ENCODE peak calls at places on chromosomes 13 and 19, in ten cellular contexts. One of them, this sample, is unnamed.

GRCh38 chr13:19586904-19587634 is 25.7 kb upstream of the TPTE2 start:
- DNase-seq in SK-N-SH: peak
- DNase-seq in Panc1: no peak
- DNase-seq in stomach: peak
- DNase-seq in transverse colon: peak
- DNase-seq in endothelial cell of umbilical vein: no peak
- DNase-seq in GM23338: peak
- DNase-seq in esophagus muscularis mucosa: peak
- DNase-seq in HCT116: no peak
- DNase-seq in suprapubic skin: no peak
- DNase-seq in this sample: no peak

GRCh38 chr19:55080121-55080914 is 4.6 kb downstream of the EPS8L1 start:
- DNase-seq in SK-N-SH: peak
- DNase-seq in Panc1: no peak
- DNase-seq in stomach: peak
- DNase-seq in transverse colon: peak
- DNase-seq in endothelial cell of umbilical vein: peak
- DNase-seq in GM23338: peak
- DNase-seq in esophagus muscularis mucosa: no peak
- DNase-seq in HCT116: peak
- DNase-seq in suprapubic skin: no peak
- DNase-seq in this sample: peak

GRCh38 chr19:47445937-47446402 is 25.7 kb downstream of the SLC8A2 start:
- DNase-seq in SK-N-SH: peak
- DNase-seq in Panc1: no peak
- DNase-seq in stomach: peak
- DNase-seq in transverse colon: peak
- DNase-seq in endothelial cell of umbilical vein: no peak
- DNase-seq in GM23338: peak
- DNase-seq in esophagus muscularis mucosa: no peak
- DNase-seq in HCT116: no peak
- DNase-seq in suprapubic skin: no peak
- DNase-seq in this sample: no peak

GRCh38 chr13:44969858-44970484 is 19.3 kb downstream of the NUFIP1 start:
- DNase-seq in SK-N-SH: peak
- DNase-seq in Panc1: no peak
- DNase-seq in stomach: no peak
- DNase-seq in transverse colon: no peak
- DNase-seq in endothelial cell of umbilical vein: peak
- DNase-seq in GM23338: peak
- DNase-seq in esophagus muscularis mucosa: no peak
- DNase-seq in HCT116: peak
- DNase-seq in suprapubic skin: no peak
- DNase-seq in this sample: no peak

GRCh38 chr19:4086336-4086953 is 19.7 kb upstream of the ZBTB7A start:
- DNase-seq in SK-N-SH: no peak
- DNase-seq in Panc1: no peak
- DNase-seq in stomach: peak
- DNase-seq in transverse colon: peak
- DNase-seq in endothelial cell of umbilical vein: no peak
- DNase-seq in GM23338: no peak
- DNase-seq in esophagus muscularis mucosa: no peak
- DNase-seq in HCT116: no peak
- DNase-seq in suprapubic skin: no peak
- DNase-seq in this sample: no peak

GRCh38 chr13:102707465-102707864 is 12.6 kb upstream of the METTL21C start:
- DNase-seq in SK-N-SH: peak
- DNase-seq in Panc1: no peak
- DNase-seq in stomach: no peak
- DNase-seq in transverse colon: no peak
- DNase-seq in endothelial cell of umbilical vein: peak
- DNase-seq in GM23338: no peak
- DNase-seq in esophagus muscularis mucosa: no peak
- DNase-seq in HCT116: no peak
- DNase-seq in suprapubic skin: no peak
- DNase-seq in this sample: no peak

GRCh38 chr19:36963262-36963661 is 47.1 kb downstream of the ZNF568 start:
- DNase-seq in SK-N-SH: peak
- DNase-seq in Panc1: no peak
- DNase-seq in stomach: no peak
- DNase-seq in transverse colon: no peak
- DNase-seq in endothelial cell of umbilical vein: no peak
- DNase-seq in GM23338: no peak
- DNase-seq in esophagus muscularis mucosa: no peak
- DNase-seq in HCT116: no peak
- DNase-seq in suprapubic skin: no peak
- DNase-seq in this sample: no peak

GRCh38 chr13:100040196-100040595 is 48.7 kb upstream of the PCCA start:
- DNase-seq in SK-N-SH: no peak
- DNase-seq in Panc1: no peak
- DNase-seq in stomach: no peak
- DNase-seq in transverse colon: no peak
- DNase-seq in endothelial cell of umbilical vein: no peak
- DNase-seq in GM23338: no peak
- DNase-seq in esophagus muscularis mucosa: no peak
- DNase-seq in HCT116: no peak
- DNase-seq in suprapubic skin: no peak
- DNase-seq in this sample: no peak

GRCh38 chr19:42272989-42273406 is 3.9 kb downstream of the CIC start:
- DNase-seq in SK-N-SH: no peak
- DNase-seq in Panc1: no peak
- DNase-seq in stomach: no peak
- DNase-seq in transverse colon: no peak
- DNase-seq in endothelial cell of umbilical vein: no peak
- DNase-seq in GM23338: no peak
- DNase-seq in esophagus muscularis mucosa: no peak
- DNase-seq in HCT116: no peak
- DNase-seq in suprapubic skin: peak
- DNase-seq in this sample: no peak

DNA sequence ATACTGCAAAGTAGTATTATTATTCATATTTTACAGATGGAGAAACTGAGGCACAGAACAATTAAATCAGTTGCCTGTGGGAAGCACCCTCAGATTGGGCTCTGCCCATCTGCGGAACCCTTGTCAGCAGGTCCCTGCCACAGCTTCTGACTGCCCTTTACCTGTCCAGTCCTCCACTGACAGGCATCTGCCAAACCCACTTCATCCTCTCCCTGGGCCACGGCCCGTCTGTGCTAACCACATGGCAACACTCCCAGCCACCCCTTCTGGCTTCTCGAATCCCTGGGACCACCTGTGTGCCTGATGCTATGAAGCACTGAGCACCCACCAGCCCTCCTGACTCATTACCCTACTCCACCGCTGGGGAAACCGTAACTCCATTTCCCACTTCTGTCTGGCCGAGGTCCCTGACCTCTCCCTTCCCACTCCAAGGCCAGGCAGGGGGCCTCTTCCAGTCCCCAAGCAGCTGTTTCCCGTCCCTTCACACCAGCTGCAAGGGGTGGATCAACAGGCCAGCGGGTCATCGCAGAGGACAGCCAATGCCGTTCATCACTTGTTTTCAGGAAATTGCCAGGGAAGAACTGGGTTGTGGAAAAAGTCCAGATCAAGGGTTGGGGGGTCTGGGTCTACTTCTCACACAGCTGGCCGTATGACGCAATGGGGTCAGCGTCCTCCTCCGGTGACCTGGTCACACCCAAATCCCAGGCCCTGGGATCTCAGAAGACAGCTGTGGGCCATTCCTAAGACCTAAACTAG is 2.5 kb downstream of the KANK3 start:
- DNase-seq in SK-N-SH: peak
- DNase-seq in Panc1: no peak
- DNase-seq in stomach: peak
- DNase-seq in transverse colon: peak
- DNase-seq in endothelial cell of umbilical vein: peak
- DNase-seq in GM23338: peak
- DNase-seq in esophagus muscularis mucosa: peak
- DNase-seq in HCT116: no peak
- DNase-seq in suprapubic skin: no peak
- DNase-seq in this sample: no peak
- TF ChIP-seq POLR2AphosphoS5 in SK-N-SH: no peak
- TF ChIP-seq POLR2AphosphoS5 in Panc1: no peak
- TF ChIP-seq POLR2AphosphoS5 in stomach: peak
- TF ChIP-seq POLR2AphosphoS5 in transverse colon: peak
- TF ChIP-seq POLR2AphosphoS5 in endothelial cell of umbilical vein: peak
- TF ChIP-seq POLR2AphosphoS5 in GM23338: no peak
- TF ChIP-seq POLR2AphosphoS5 in esophagus muscularis mucosa: peak
- TF ChIP-seq POLR2AphosphoS5 in HCT116: no peak
- TF ChIP-seq POLR2AphosphoS5 in suprapubic skin: no peak
- TF ChIP-seq POLR2AphosphoS5 in this sample: peak

GRCh38 chr19:14425696-14426138 is 6.6 kb upstream of the DDX39A start:
- DNase-seq in SK-N-SH: no peak
- DNase-seq in Panc1: no peak
- DNase-seq in stomach: no peak
- DNase-seq in transverse colon: no peak
- DNase-seq in endothelial cell of umbilical vein: no peak
- DNase-seq in GM23338: no peak
- DNase-seq in esophagus muscularis mucosa: no peak
- DNase-seq in HCT116: no peak
- DNase-seq in suprapubic skin: no peak
- DNase-seq in this sample: no peak

GRCh38 chr19:14428882-14429416 is 4.2 kb upstream of the PKN1 start:
- DNase-seq in SK-N-SH: no peak
- DNase-seq in Panc1: no peak
- DNase-seq in stomach: no peak
- DNase-seq in transverse colon: no peak
- DNase-seq in endothelial cell of umbilical vein: no peak
- DNase-seq in GM23338: no peak
- DNase-seq in esophagus muscularis mucosa: no peak
- DNase-seq in HCT116: no peak
- DNase-seq in suprapubic skin: no peak
- DNase-seq in this sample: no peak

GRCh38 chr19:14430712-14431111 is 2.4 kb upstream of the PKN1 start:
- DNase-seq in SK-N-SH: no peak
- DNase-seq in Panc1: no peak
- DNase-seq in stomach: no peak
- DNase-seq in transverse colon: no peak
- DNase-seq in endothelial cell of umbilical vein: no peak
- DNase-seq in GM23338: no peak
- DNase-seq in esophagus muscularis mucosa: no peak
- DNase-seq in HCT116: no peak
- DNase-seq in suprapubic skin: no peak
- DNase-seq in this sample: no peak

GRCh38 chr19:14432817-14433453 is at the start of gene PKN1:
- DNase-seq in SK-N-SH: peak
- DNase-seq in Panc1: no peak
- DNase-seq in stomach: peak
- DNase-seq in transverse colon: peak
- DNase-seq in endothelial cell of umbilical vein: peak
- DNase-seq in GM23338: peak
- DNase-seq in esophagus muscularis mucosa: no peak
- DNase-seq in HCT116: no peak
- DNase-seq in suprapubic skin: no peak
- DNase-seq in this sample: no peak

GRCh38 chr19:14427461-14427860 is 5.6 kb upstream of the PKN1 start:
- DNase-seq in SK-N-SH: no peak
- DNase-seq in Panc1: no peak
- DNase-seq in stomach: no peak
- DNase-seq in transverse colon: no peak
- DNase-seq in endothelial cell of umbilical vein: no peak
- DNase-seq in GM23338: no peak
- DNase-seq in esophagus muscularis mucosa: no peak
- DNase-seq in HCT116: no peak
- DNase-seq in suprapubic skin: no peak
- DNase-seq in this sample: no peak
- H3K4me3 ChIP-seq in SK-N-SH: no peak
- H3K4me3 ChIP-seq in Panc1: no peak
- H3K4me3 ChIP-seq in stomach: no peak
- H3K4me3 ChIP-seq in transverse colon: no peak
- H3K4me3 ChIP-seq in endothelial cell of umbilical vein: no peak
- H3K4me3 ChIP-seq in GM23338: no peak
- H3K4me3 ChIP-seq in esophagus muscularis mucosa: no peak
- H3K4me3 ChIP-seq in HCT116: no peak
- H3K4me3 ChIP-seq in suprapubic skin: no peak
- H3K4me3 ChIP-seq in this sample: no peak

GRCh38 chr13:51599444-51600176 is 15.3 kb downstream of the WDFY2 start:
- DNase-seq in SK-N-SH: no peak
- DNase-seq in Panc1: no peak
- DNase-seq in stomach: no peak
- DNase-seq in transverse colon: no peak
- DNase-seq in endothelial cell of umbilical vein: no peak
- DNase-seq in GM23338: no peak
- DNase-seq in esophagus muscularis mucosa: no peak
- DNase-seq in HCT116: no peak
- DNase-seq in suprapubic skin: no peak
- DNase-seq in this sample: no peak
- TF ChIP-seq CTCF in SK-N-SH: peak
- TF ChIP-seq CTCF in Panc1: no peak
- TF ChIP-seq CTCF in stomach: no peak
- TF ChIP-seq CTCF in transverse colon: no peak
- TF ChIP-seq CTCF in endothelial cell of umbilical vein: no peak
- TF ChIP-seq CTCF in GM23338: no peak
- TF ChIP-seq CTCF in esophagus muscularis mucosa: no peak
- TF ChIP-seq CTCF in HCT116: no peak
- TF ChIP-seq CTCF in suprapubic skin: no peak
- TF ChIP-seq CTCF in this sample: no peak

GRCh38 chr13:110416131-110416584 is 109.1 kb downstream of the COL4A2 start:
- DNase-seq in SK-N-SH: no peak
- DNase-seq in Panc1: no peak
- DNase-seq in stomach: no peak
- DNase-seq in transverse colon: no peak
- DNase-seq in endothelial cell of umbilical vein: no peak
- DNase-seq in GM23338: no peak
- DNase-seq in esophagus muscularis mucosa: no peak
- DNase-seq in HCT116: no peak
- DNase-seq in suprapubic skin: no peak
- DNase-seq in this sample: peak

GRCh38 chr13:110419391-110419791 is 112.3 kb downstream of the COL4A2 start:
- DNase-seq in SK-N-SH: no peak
- DNase-seq in Panc1: no peak
- DNase-seq in stomach: no peak
- DNase-seq in transverse colon: no peak
- DNase-seq in endothelial cell of umbilical vein: no peak
- DNase-seq in GM23338: no peak
- DNase-seq in esophagus muscularis mucosa: no peak
- DNase-seq in HCT116: no peak
- DNase-seq in suprapubic skin: no peak
- DNase-seq in this sample: peak

GRCh38 chr13:110415669-110416068 is 108.6 kb downstream of the COL4A2 start:
- DNase-seq in SK-N-SH: no peak
- DNase-seq in Panc1: no peak
- DNase-seq in stomach: no peak
- DNase-seq in transverse colon: no peak
- DNase-seq in endothelial cell of umbilical vein: no peak
- DNase-seq in GM23338: peak
- DNase-seq in esophagus muscularis mucosa: no peak
- DNase-seq in HCT116: peak
- DNase-seq in suprapubic skin: no peak
- DNase-seq in this sample: peak

GRCh38 chr13:110418944-110419343 is 111.9 kb downstream of the COL4A2 start:
- DNase-seq in SK-N-SH: no peak
- DNase-seq in Panc1: no peak
- DNase-seq in stomach: no peak
- DNase-seq in transverse colon: no peak
- DNase-seq in endothelial cell of umbilical vein: peak
- DNase-seq in GM23338: no peak
- DNase-seq in esophagus muscularis mucosa: no peak
- DNase-seq in HCT116: no peak
- DNase-seq in suprapubic skin: no peak
- DNase-seq in this sample: no peak

DNA sequence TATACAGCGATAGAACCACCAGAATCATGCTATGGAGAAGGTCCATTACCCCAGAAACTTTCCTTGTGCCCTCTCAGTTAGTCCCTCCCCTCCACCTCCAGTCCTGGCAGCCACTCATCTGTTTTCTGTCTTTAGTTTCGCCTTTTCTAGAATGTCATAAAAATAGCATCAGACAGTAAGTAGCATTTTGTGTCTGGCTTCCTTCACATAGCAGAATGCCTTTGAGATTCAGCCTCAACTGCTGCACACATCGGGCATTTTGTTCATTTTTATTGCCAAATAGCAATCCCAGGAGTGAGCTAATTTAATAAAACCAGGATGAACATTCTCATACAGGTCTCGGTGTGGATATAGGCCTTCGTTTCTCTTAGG is 110.4 kb downstream of the COL4A2 start:
- DNase-seq in SK-N-SH: no peak
- DNase-seq in Panc1: no peak
- DNase-seq in stomach: no peak
- DNase-seq in transverse colon: no peak
- DNase-seq in endothelial cell of umbilical vein: no peak
- DNase-seq in GM23338: no peak
- DNase-seq in esophagus muscularis mucosa: no peak
- DNase-seq in HCT116: no peak
- DNase-seq in suprapubic skin: no peak
- DNase-seq in this sample: no peak
- TF ChIP-seq POLR2AphosphoS5 in SK-N-SH: no peak
- TF ChIP-seq POLR2AphosphoS5 in Panc1: no peak
- TF ChIP-seq POLR2AphosphoS5 in stomach: no peak
- TF ChIP-seq POLR2AphosphoS5 in transverse colon: peak
- TF ChIP-seq POLR2AphosphoS5 in endothelial cell of umbilical vein: no peak
- TF ChIP-seq POLR2AphosphoS5 in GM23338: no peak
- TF ChIP-seq POLR2AphosphoS5 in esophagus muscularis mucosa: peak
- TF ChIP-seq POLR2AphosphoS5 in HCT116: no peak
- TF ChIP-seq POLR2AphosphoS5 in suprapubic skin: no peak
- TF ChIP-seq POLR2AphosphoS5 in this sample: no peak